ENCODE peak calls at places on chromosomes 6 and 20, in four cellular contexts. F is neuronal stem cell, W is aorta, U is heart right ventricle. K is an unnamed sample.

GRCh38 chr6:123316733-123317323 is 319.9 kb downstream of the TRDN start:
- DNase-seq in F (peak; percentile 2), W (no peak), U (no peak), K (no peak)

GRCh38 chr6:3022765-3023662 is 23.3 kb downstream of the NQO2 start:
- DNase-seq in F (no peak), W (no peak), U (peak; percentile 26), K (no peak)

GRCh38 chr6:150761771-150762170 is 103.7 kb upstream of the MTHFD1L start:
- DNase-seq in F (peak; percentile 58), W (no peak), U (no peak), K (no peak)

GRCh38 chr6:44056392-44057237 is 70.6 kb downstream of the MRPL14 start:
- DNase-seq in F (no peak), W (peak; percentile 93), U (peak; percentile 74), K (peak; percentile 37)

GRCh38 chr20:37007898-37008649 is 56.6 kb upstream of the SAMHD1 start:
- DNase-seq in F (no peak), W (no peak), U (no peak), K (no peak)

GRCh38 chr6:36444470-36444869 is 1.7 kb downstream of the KCTD20 start:
- DNase-seq in F (no peak), W (no peak), U (no peak), K (no peak)

GRCh38 chr6:100456178-100456880 is 8.4 kb downstream of the SIM1 start:
- DNase-seq in F (no peak), W (no peak), U (no peak), K (no peak)

GRCh38 chr6:127811939-127812338 is 88.9 kb downstream of the THEMIS start:
- DNase-seq in F (no peak), W (no peak), U (no peak), K (no peak)

GRCh38 chr20:13147071-13147961 is 73.8 kb upstream of the ISM1 start:
- DNase-seq in F (no peak), W (no peak), U (no peak), K (peak; percentile 25)

GRCh38 chr6:86856937-86857563 is 80.3 kb upstream of the HTR1E start:
- DNase-seq in F (peak; percentile 41), W (no peak), U (peak; percentile 9), K (peak; percentile 71)

GRCh38 chr6:158000530-158001307 is 19.1 kb downstream of the SYNJ2 start:
- DNase-seq in F (no peak), W (peak; percentile 68), U (no peak), K (no peak)

GRCh38 chr6:22512716-22513452 is 56.5 kb upstream of the HDGFL1 start:
- DNase-seq in F (no peak), W (no peak), U (no peak), K (no peak)

GRCh38 chr20:45358282-45359068 is 4.5 kb upstream of the SYS1 start:
- DNase-seq in F (no peak), W (peak; percentile 88), U (peak; percentile 81), K (peak; percentile 88)

GRCh38 chr6:79946773-79947190 is 571 bp downstream of the ELOVL4 start:
- DNase-seq in F (peak; percentile 32), W (peak; percentile 75), U (no peak), K (peak; percentile 53)

GRCh38 chr20:4521170-4521968 is 200.3 kb upstream of the PRND start:
- DNase-seq in F (no peak), W (no peak), U (no peak), K (no peak)

GRCh38 chr20:53032021-53033001 is 60.2 kb downstream of the TSHZ2 start:
- DNase-seq in F (no peak), W (no peak), U (peak; percentile 15), K (no peak)

GRCh38 chr6:14239097-14239496 is 121.5 kb downstream of the CD83 start:
- DNase-seq in F (no peak), W (no peak), U (no peak), K (no peak)

GRCh38 chr20:64119301-64119680 is 11.9 kb upstream of the NPBWR2 start:
- DNase-seq in F (no peak), W (no peak), U (no peak), K (no peak)

GRCh38 chr6:23511797-23512196 is 614.2 kb upstream of the NRSN1 start:
- DNase-seq in F (no peak), W (no peak), U (no peak), K (no peak)

GRCh38 chr20:34024733-34025351 is 31.1 kb downstream of the RALY start:
- DNase-seq in F (no peak), W (no peak), U (no peak), K (peak; percentile 41)

GRCh38 chr20:1373614-1374013 is 19.2 kb downstream of the FKBP1A start:
- DNase-seq in F (no peak), W (no peak), U (peak; percentile 4), K (peak; percentile 32)

GRCh38 chr20:58192567-58192966 is 35.9 kb downstream of the ANKRD60 start:
- DNase-seq in F (no peak), W (no peak), U (no peak), K (no peak)

GRCh38 chr6:43740321-43740960 is 29.6 kb upstream of the VEGFA start:
- DNase-seq in F (peak; percentile 43), W (peak; percentile 35), U (no peak), K (no peak)

GRCh38 chr6:129498950-129499870 is 210.8 kb downstream of the ARHGAP18 start:
- DNase-seq in F (peak; percentile 62), W (no peak), U (no peak), K (no peak)

GRCh38 chr20:53568351-53568750 is 25.3 kb downstream of the ZNF217 start:
- DNase-seq in F (no peak), W (no peak), U (no peak), K (no peak)

GRCh38 chr20:25247100-25247665 is 702 bp upstream of the PYGB start:
- DNase-seq in F (peak; percentile 58), W (peak; percentile 90), U (peak; percentile 78), K (peak; percentile 76)

GRCh38 chr6:100479180-100480035 is 14.7 kb upstream of the SIM1 start:
- DNase-seq in F (peak; percentile 41), W (no peak), U (no peak), K (no peak)

GRCh38 chr6:80547827-80548226 is 441.4 kb downstream of the BCKDHB start:
- DNase-seq in F (no peak), W (no peak), U (no peak), K (no peak)

GRCh38 chr20:17042122-17042521 is 184.7 kb upstream of the PCSK2 start:
- DNase-seq in F (no peak), W (no peak), U (no peak), K (no peak)

GRCh38 chr20:17043323-17043722 is 183.5 kb upstream of the PCSK2 start:
- DNase-seq in F (no peak), W (no peak), U (no peak), K (no peak)

DNA sequence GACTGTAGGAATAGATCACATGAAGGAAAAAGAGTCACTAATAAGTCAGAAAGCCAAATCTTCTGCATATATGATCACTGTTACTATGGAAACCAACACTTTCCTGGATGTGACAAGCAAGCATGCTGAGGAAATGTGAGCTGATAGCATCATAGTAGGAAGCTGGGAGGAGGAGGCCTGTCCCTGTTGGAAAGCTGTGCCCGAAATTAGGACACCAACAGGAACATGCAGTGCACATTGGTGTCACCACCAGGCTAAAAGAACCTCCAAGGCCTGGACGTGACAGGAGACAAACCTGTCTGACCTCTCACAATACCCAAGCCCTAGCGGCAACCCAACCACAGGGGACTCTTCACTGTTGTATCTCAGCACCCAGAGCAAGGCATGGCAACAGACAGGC is 181.9 kb upstream of the PCSK2 start:
- DNase-seq in F (no peak), W (no peak), U (no peak), K (no peak)
- H3K27ac ChIP-seq in F (no peak overlapping the region), W (no peak overlapping the region), U (no peak overlapping the region), K (no peak overlapping the region)

DNA sequence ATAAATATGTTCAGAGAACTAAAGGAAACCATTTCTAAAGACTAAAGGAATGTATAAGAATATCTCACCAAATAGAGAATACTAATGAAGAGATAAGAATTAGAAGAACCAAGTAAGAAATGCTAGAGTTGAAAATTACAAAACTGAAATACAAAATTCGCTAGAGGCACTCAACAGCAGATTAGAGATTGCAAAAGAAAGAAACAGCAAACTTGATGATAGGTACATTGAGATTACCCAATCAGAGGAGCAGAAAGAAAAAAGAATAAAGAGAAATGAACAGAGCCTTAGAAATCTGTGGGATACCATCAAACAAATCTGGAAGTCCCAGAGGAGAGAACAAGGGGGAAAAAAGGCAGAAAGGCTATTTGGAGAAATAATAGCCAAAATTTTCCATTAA is 6.3 kb upstream of the PDCD2 start:
- DNase-seq in F (no peak), W (no peak), U (no peak), K (no peak)
- H3K9me3 ChIP-seq in F (peaks cover 11% of the 10 kb centered on the region), W (peaks cover 5% of the 10 kb centered on the region), U (peaks cover 16% of the 10 kb centered on the region), K (no peaks in the 10 kb centered on the region)

GRCh38 chr6:144315226-144315980 is 30.3 kb downstream of the UTRN start:
- DNase-seq in F (no peak), W (no peak), U (peak; percentile 21), K (no peak)
- H3K4me1 ChIP-seq in F (peaks cover 2% of the 10 kb centered on the region), W (peaks cover 7% of the 10 kb centered on the region), U (peaks cover 70% of the 10 kb centered on the region), K (peaks cover 11% of the 10 kb centered on the region)

GRCh38 chr20:61417221-61417941 is 165.3 kb downstream of the CDH4 start:
- DNase-seq in F (no peak), W (peak; percentile 39), U (no peak), K (no peak)

GRCh38 chr20:61413752-61414151 is 161.7 kb downstream of the CDH4 start:
- DNase-seq in F (no peak), W (no peak), U (no peak), K (no peak)

GRCh38 chr20:61414455-61414991 is 162.5 kb downstream of the CDH4 start:
- DNase-seq in F (no peak), W (no peak), U (no peak), K (no peak)

GRCh38 chr20:61419010-61419409 is 166.9 kb downstream of the CDH4 start:
- DNase-seq in F (no peak), W (no peak), U (no peak), K (no peak)

DNA sequence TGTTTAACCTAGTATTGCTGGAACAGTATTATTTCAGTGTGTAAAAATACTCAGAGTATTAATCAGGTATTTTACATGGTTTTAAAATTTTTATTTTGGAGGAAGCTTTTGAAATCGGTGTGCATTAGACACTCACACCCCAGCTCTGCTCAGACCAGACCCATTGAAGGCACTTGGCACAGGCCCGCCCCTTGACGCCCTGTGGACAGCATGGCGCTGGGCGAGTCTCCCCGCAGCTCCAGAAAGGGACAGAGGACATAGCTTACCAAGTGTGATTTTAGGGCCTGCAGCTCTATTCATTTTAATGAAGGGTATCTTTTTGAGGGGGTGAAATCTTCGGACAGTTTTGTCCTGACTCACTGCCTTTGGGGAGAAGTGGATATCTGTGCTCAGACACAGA is 164.5 kb downstream of the CDH4 start:
- DNase-seq in F (no peak), W (no peak), U (no peak), K (no peak)
- H3K27ac ChIP-seq in F (no peak overlapping the region), W (no peak overlapping the region), U (no peak overlapping the region), K (no peak overlapping the region)

DNA sequence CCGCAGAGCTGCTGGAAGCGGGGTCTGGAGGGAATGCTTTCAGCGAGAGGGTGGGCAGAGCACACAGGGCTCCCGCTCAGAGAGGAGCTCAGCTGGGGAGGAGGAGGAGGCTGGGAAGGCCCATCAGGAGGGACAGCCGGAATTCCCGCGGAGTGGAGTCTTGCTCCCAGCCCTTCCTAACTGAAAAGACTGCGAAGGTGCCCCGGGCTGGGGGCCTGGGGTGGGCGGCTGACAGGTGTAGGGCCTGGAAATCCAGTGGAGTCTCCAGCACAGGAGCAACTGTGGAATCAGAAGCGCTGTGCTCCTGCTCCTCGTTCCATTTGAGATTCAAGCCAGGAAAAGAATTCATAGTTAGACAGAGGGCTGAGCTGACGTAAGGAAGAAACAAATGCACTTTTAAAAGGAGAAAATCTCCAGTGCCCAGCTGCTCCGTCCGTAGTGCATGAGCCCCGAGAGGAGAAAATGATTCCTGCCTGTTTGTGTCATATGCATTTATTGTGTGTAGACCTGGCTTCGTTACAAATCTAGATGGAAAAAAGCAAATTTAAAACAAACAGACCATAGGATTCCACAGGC is 197.6 kb downstream of the SMOC2 start:
- DNase-seq in F (no peak), W (no peak), U (no peak), K (no peak)
- H3K9me3 ChIP-seq in F (peaks cover 3% of the 10 kb centered on the region), W (no peaks in the 10 kb centered on the region), U (no peaks in the 10 kb centered on the region), K (no peaks in the 10 kb centered on the region)

GRCh38 chr6:149224399-149224798 is 93.1 kb upstream of the TAB2 start:
- DNase-seq in F (no peak), W (no peak), U (no peak), K (no peak)
- H3K4me1 ChIP-seq in F (peaks cover 27% of the 10 kb centered on the region), W (peaks cover 2% of the 10 kb centered on the region), U (peaks cover 8% of the 10 kb centered on the region), K (peaks cover 4% of the 10 kb centered on the region)